ENCODE peak calls at places on chromosomes 4 and X, in eight cellular contexts. One of them, this sample, is unnamed.

GRCh38 chr4:86274642-86275041 is 85.2 kb downstream of the MAPK10 start:
- DNase-seq in activated T-helper 1 cell treated with anti-CD3 and anti-CD28 coated beads, Interleukin-2, amount 50 U/mL, for 16 hours: no peak
- DNase-seq in GF-D8: no peak
- DNase-seq in cardiac septum: no peak
- DNase-seq in memory B cell: no peak
- DNase-seq in B cell: no peak
- DNase-seq in effector memory CD4-positive, alpha-beta T cell: no peak
- DNase-seq in foreskin fibroblast: no peak
- DNase-seq in this sample: no peak

GRCh38 chr4:79650217-79650616 is 242.2 kb upstream of the GK2 start:
- DNase-seq in activated T-helper 1 cell treated with anti-CD3 and anti-CD28 coated beads, Interleukin-2, amount 50 U/mL, for 16 hours: no peak
- DNase-seq in memory B cell: no peak
- DNase-seq in cardiac septum: no peak
- DNase-seq in foreskin fibroblast: peak
- DNase-seq in B cell: no peak
- DNase-seq in GF-D8: no peak
- DNase-seq in effector memory CD4-positive, alpha-beta T cell: no peak
- DNase-seq in this sample: no peak

GRCh38 chr4:113849771-113850170 is 88.2 kb upstream of the CAMK2D start:
- DNase-seq in effector memory CD4-positive, alpha-beta T cell: no peak
- DNase-seq in activated T-helper 1 cell treated with anti-CD3 and anti-CD28 coated beads, Interleukin-2, amount 50 U/mL, for 16 hours: no peak
- DNase-seq in cardiac septum: no peak
- DNase-seq in B cell: no peak
- DNase-seq in foreskin fibroblast: peak
- DNase-seq in memory B cell: no peak
- DNase-seq in GF-D8: no peak
- DNase-seq in this sample: no peak

GRCh38 chr4:37662861-37663390 is 23.2 kb downstream of the RELL1 start:
- DNase-seq in cardiac septum: no peak
- DNase-seq in activated T-helper 1 cell treated with anti-CD3 and anti-CD28 coated beads, Interleukin-2, amount 50 U/mL, for 16 hours: no peak
- DNase-seq in effector memory CD4-positive, alpha-beta T cell: no peak
- DNase-seq in B cell: no peak
- DNase-seq in foreskin fibroblast: no peak
- DNase-seq in GF-D8: no peak
- DNase-seq in memory B cell: no peak
- DNase-seq in this sample: no peak

GRCh38 chr4:84379881-84380618 is 119.0 kb downstream of the NKX6-1 start:
- DNase-seq in B cell: no peak
- DNase-seq in GF-D8: no peak
- DNase-seq in foreskin fibroblast: peak
- DNase-seq in activated T-helper 1 cell treated with anti-CD3 and anti-CD28 coated beads, Interleukin-2, amount 50 U/mL, for 16 hours: no peak
- DNase-seq in memory B cell: no peak
- DNase-seq in effector memory CD4-positive, alpha-beta T cell: no peak
- DNase-seq in cardiac septum: no peak
- DNase-seq in this sample: no peak

GRCh38 chr4:117334451-117335188 is 249.2 kb upstream of the TRAM1L1 start:
- DNase-seq in cardiac septum: no peak
- DNase-seq in activated T-helper 1 cell treated with anti-CD3 and anti-CD28 coated beads, Interleukin-2, amount 50 U/mL, for 16 hours: no peak
- DNase-seq in foreskin fibroblast: no peak
- DNase-seq in effector memory CD4-positive, alpha-beta T cell: no peak
- DNase-seq in GF-D8: no peak
- DNase-seq in B cell: no peak
- DNase-seq in memory B cell: no peak
- DNase-seq in this sample: no peak

GRCh38 chrX:118520858-118521206 is 25.2 kb downstream of the DOCK11 start:
- DNase-seq in GF-D8: no peak
- DNase-seq in B cell: no peak
- DNase-seq in cardiac septum: no peak
- DNase-seq in activated T-helper 1 cell treated with anti-CD3 and anti-CD28 coated beads, Interleukin-2, amount 50 U/mL, for 16 hours: no peak
- DNase-seq in foreskin fibroblast: no peak
- DNase-seq in memory B cell: no peak
- DNase-seq in effector memory CD4-positive, alpha-beta T cell: no peak
- DNase-seq in this sample: no peak

GRCh38 chrX:148698221-148698620 is 197.8 kb downstream of the AFF2 start:
- DNase-seq in foreskin fibroblast: no peak
- DNase-seq in memory B cell: no peak
- DNase-seq in activated T-helper 1 cell treated with anti-CD3 and anti-CD28 coated beads, Interleukin-2, amount 50 U/mL, for 16 hours: no peak
- DNase-seq in GF-D8: no peak
- DNase-seq in effector memory CD4-positive, alpha-beta T cell: no peak
- DNase-seq in cardiac septum: no peak
- DNase-seq in B cell: no peak
- DNase-seq in this sample: no peak

GRCh38 chr4:143396695-143397094 is 60.0 kb downstream of the GAB1 start:
- DNase-seq in activated T-helper 1 cell treated with anti-CD3 and anti-CD28 coated beads, Interleukin-2, amount 50 U/mL, for 16 hours: no peak
- DNase-seq in B cell: no peak
- DNase-seq in foreskin fibroblast: no peak
- DNase-seq in GF-D8: no peak
- DNase-seq in memory B cell: no peak
- DNase-seq in cardiac septum: no peak
- DNase-seq in effector memory CD4-positive, alpha-beta T cell: no peak
- DNase-seq in this sample: no peak

GRCh38 chr4:52235775-52236174 is 184.7 kb downstream of the SPATA18 start:
- DNase-seq in memory B cell: no peak
- DNase-seq in cardiac septum: no peak
- DNase-seq in activated T-helper 1 cell treated with anti-CD3 and anti-CD28 coated beads, Interleukin-2, amount 50 U/mL, for 16 hours: no peak
- DNase-seq in foreskin fibroblast: no peak
- DNase-seq in effector memory CD4-positive, alpha-beta T cell: no peak
- DNase-seq in B cell: no peak
- DNase-seq in GF-D8: no peak
- DNase-seq in this sample: no peak

GRCh38 chr4:104490770-104491395 is 3.8 kb downstream of the CXXC4 start:
- DNase-seq in activated T-helper 1 cell treated with anti-CD3 and anti-CD28 coated beads, Interleukin-2, amount 50 U/mL, for 16 hours: peak
- DNase-seq in B cell: no peak
- DNase-seq in GF-D8: no peak
- DNase-seq in foreskin fibroblast: peak
- DNase-seq in effector memory CD4-positive, alpha-beta T cell: peak
- DNase-seq in cardiac septum: peak
- DNase-seq in memory B cell: peak
- DNase-seq in this sample: peak

This sample was measured in SW 1271.